ENCODE peak calls at places on chromosomes 3 and 15, in seven cellular contexts. One of them, this sample, is unnamed.

GRCh38 chr3:51799879-51800757 is 21.1 kb upstream of the IQCF6 start:
- DNase-seq in CD4-positive, alpha-beta memory T cell: peak; percentile 44
- DNase-seq in suprapubic skin: no peak
- DNase-seq in foreskin melanocyte: peak; percentile 54
- DNase-seq in KBM-7: peak; percentile 85
- DNase-seq in right atrium auricular region: no peak
- DNase-seq in COR-L47: no peak
- DNase-seq in this sample: no peak

GRCh38 chr3:182612332-182612731 is 181.0 kb upstream of the ATP11B start:
- DNase-seq in CD4-positive, alpha-beta memory T cell: no peak
- DNase-seq in suprapubic skin: no peak
- DNase-seq in foreskin melanocyte: no peak
- DNase-seq in KBM-7: no peak
- DNase-seq in right atrium auricular region: no peak
- DNase-seq in COR-L47: no peak
- DNase-seq in this sample: no peak

GRCh38 chr3:138230525-138230924 is 43.4 kb downstream of the ARMC8 start:
- DNase-seq in CD4-positive, alpha-beta memory T cell: no peak
- DNase-seq in suprapubic skin: no peak
- DNase-seq in foreskin melanocyte: no peak
- DNase-seq in KBM-7: no peak
- DNase-seq in right atrium auricular region: no peak
- DNase-seq in COR-L47: no peak
- DNase-seq in this sample: no peak

GRCh38 chr15:80405554-80405850 is 1.3 kb downstream of the ARNT2 start:
- DNase-seq in CD4-positive, alpha-beta memory T cell: no peak
- DNase-seq in suprapubic skin: no peak
- DNase-seq in foreskin melanocyte: no peak
- DNase-seq in KBM-7: no peak
- DNase-seq in right atrium auricular region: no peak
- DNase-seq in COR-L47: no peak
- DNase-seq in this sample: no peak

GRCh38 chr15:68435966-68436365 is 4.0 kb upstream of the ITGA11 start:
- DNase-seq in CD4-positive, alpha-beta memory T cell: no peak
- DNase-seq in suprapubic skin: no peak
- DNase-seq in foreskin melanocyte: no peak
- DNase-seq in KBM-7: no peak
- DNase-seq in right atrium auricular region: peak; percentile 75
- DNase-seq in COR-L47: no peak
- DNase-seq in this sample: no peak

GRCh38 chr3:126451511-126451910 is 24.2 kb downstream of the ZXDC start:
- DNase-seq in CD4-positive, alpha-beta memory T cell: no peak
- DNase-seq in suprapubic skin: no peak
- DNase-seq in foreskin melanocyte: no peak
- DNase-seq in KBM-7: no peak
- DNase-seq in right atrium auricular region: no peak
- DNase-seq in COR-L47: no peak
- DNase-seq in this sample: no peak

GRCh38 chr3:169348981-169349942 is 314.2 kb downstream of the MECOM start:
- DNase-seq in CD4-positive, alpha-beta memory T cell: no peak
- DNase-seq in suprapubic skin: no peak
- DNase-seq in foreskin melanocyte: no peak
- DNase-seq in KBM-7: no peak
- DNase-seq in right atrium auricular region: no peak
- DNase-seq in COR-L47: no peak
- DNase-seq in this sample: no peak

GRCh38 chr3:142628806-142629205 is 32.6 kb downstream of the PLS1 start:
- DNase-seq in CD4-positive, alpha-beta memory T cell: no peak
- DNase-seq in suprapubic skin: no peak
- DNase-seq in foreskin melanocyte: no peak
- DNase-seq in KBM-7: no peak
- DNase-seq in right atrium auricular region: no peak
- DNase-seq in COR-L47: no peak
- DNase-seq in this sample: no peak

GRCh38 chr15:70672081-70672480 is 91.3 kb downstream of the UACA start:
- DNase-seq in CD4-positive, alpha-beta memory T cell: peak; percentile 75
- DNase-seq in suprapubic skin: no peak
- DNase-seq in foreskin melanocyte: peak; percentile 33
- DNase-seq in KBM-7: peak; percentile 73
- DNase-seq in right atrium auricular region: no peak
- DNase-seq in COR-L47: no peak
- DNase-seq in this sample: no peak

GRCh38 chr3:42229942-42230688 is 35.9 kb downstream of the CCK start:
- DNase-seq in CD4-positive, alpha-beta memory T cell: no peak
- DNase-seq in suprapubic skin: no peak
- DNase-seq in foreskin melanocyte: peak; percentile 46
- DNase-seq in KBM-7: peak; percentile 52
- DNase-seq in right atrium auricular region: no peak
- DNase-seq in COR-L47: peak; percentile 6
- DNase-seq in this sample: no peak